ENCODE peak calls at places on chromosome 15, in six cellular contexts. T is MM.1S; F is esophagus muscularis mucosa; Q is CD8-positive, alpha-beta T cell; W is fibroblast of lung; S is A673. I is an unnamed sample. For H3K4me1 and H3K36me3, the result is how much of the 10 kb centered on the place peaks cover.

GRCh38 chr15:90101130-90101968 is 919 bp downstream of the IDH2 start:
- DNase-seq in T (peak), F (no peak), Q (peak), W (peak), S (peak), I (no peak)

GRCh38 chr15:28896944-28897343 is 11.2 kb downstream of the APBA2 start:
- DNase-seq in T (no peak), F (no peak), Q (no peak), W (peak), S (peak), I (no peak)

GRCh38 chr15:70752142-70752754 is 11.1 kb downstream of the UACA start:
- DNase-seq in T (peak), F (no peak), Q (peak), W (no peak), S (no peak), I (no peak)

GRCh38 chr15:43329222-43329959 is 982 bp downstream of the LCMT2 start:
- DNase-seq in T (no peak), F (no peak), Q (no peak), W (no peak), S (peak), I (no peak)

GRCh38 chr15:58854598-58854997 is 78.9 kb downstream of the SLTM start:
- DNase-seq in T (no peak), F (no peak), Q (no peak), W (peak), S (no peak), I (no peak)

GRCh38 chr15:71195242-71195641 is 80.0 kb downstream of the THSD4 start:
- DNase-seq in T (no peak), F (no peak), Q (no peak), W (no peak), S (peak), I (peak)

GRCh38 chr15:58267026-58267425 is 128.8 kb downstream of the AQP9 start:
- DNase-seq in T (no peak), F (no peak), Q (no peak), W (no peak), S (no peak), I (no peak)

GRCh38 chr15:50718700-50719125 is 32.1 kb upstream of the TRPM7 start:
- DNase-seq in T (no peak), F (no peak), Q (no peak), W (no peak), S (no peak), I (no peak)

GRCh38 chr15:99965376-99965775 is 232.1 kb upstream of the LYSMD4 start:
- DNase-seq in T (no peak), F (no peak), Q (no peak), W (no peak), S (no peak), I (peak)

DNA sequence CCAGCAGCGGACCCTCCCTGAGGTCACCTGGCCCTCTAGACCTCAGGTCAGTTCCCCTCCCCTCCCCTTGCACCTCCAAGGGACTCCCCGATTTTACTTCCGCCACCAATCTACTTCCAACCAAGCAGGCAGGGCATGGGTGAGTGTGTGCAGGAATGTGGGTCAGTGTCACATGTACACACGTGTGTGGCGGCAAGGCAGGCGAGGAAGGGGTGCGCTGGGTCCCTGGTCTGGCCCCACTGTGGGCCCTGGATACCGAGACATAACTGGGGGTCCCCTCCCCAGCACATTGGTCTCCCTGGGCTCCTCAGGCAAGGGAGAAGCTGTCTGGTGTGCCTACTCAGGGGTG is 14.3 kb downstream of the CSPG4 start:
- DNase-seq in T (no peak), F (no peak), Q (no peak), W (no peak), S (no peak), I (no peak)
- H3K4me1 ChIP-seq in T (under half), F (half or more), Q (under half), W (half or more), S (under half), I (half or more)

GRCh38 chr15:40995656-40996055 is 42.4 kb downstream of the CHAC1 start:
- DNase-seq in T (no peak), F (no peak), Q (no peak), W (no peak), S (no peak), I (no peak)

GRCh38 chr15:40999190-40999589 is 45.9 kb downstream of the CHAC1 start:
- DNase-seq in T (no peak), F (no peak), Q (no peak), W (peak), S (no peak), I (no peak)

GRCh38 chr15:41006479-41006878 is 53.2 kb downstream of the CHAC1 start:
- DNase-seq in T (no peak), F (no peak), Q (no peak), W (no peak), S (no peak), I (no peak)

DNA sequence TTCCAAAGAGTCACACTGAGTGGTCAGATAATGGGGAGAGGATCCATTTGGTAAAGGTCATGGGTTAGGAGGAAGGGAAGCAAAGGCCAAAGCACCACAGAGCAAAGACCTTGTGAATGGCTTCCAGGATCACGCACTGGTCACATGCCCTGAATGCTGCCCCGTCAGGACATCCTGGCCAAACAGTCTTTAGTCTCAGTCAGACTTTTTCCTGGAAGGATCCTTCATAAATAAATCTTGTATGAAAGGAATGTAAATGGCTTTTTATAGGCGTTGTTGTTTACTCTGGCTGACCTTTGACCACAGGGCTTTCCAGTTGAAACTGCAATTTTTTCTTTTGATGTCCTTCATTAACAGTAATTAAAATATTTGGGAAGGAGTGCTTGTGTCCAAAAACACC is 48.3 kb downstream of the CHAC1 start:
- DNase-seq in T (no peak), F (no peak), Q (no peak), W (no peak), S (no peak), I (no peak)
- H3K36me3 ChIP-seq in T (under half), F (under half), Q (under half), W (under half), S (under half), I (under half)

GRCh38 chr15:52682200-52682599 is 3.0 kb upstream of the ATOSA start:
- DNase-seq in T (no peak), F (no peak), Q (no peak), W (no peak), S (no peak), I (no peak)

GRCh38 chr15:52683585-52683984 is 4.4 kb upstream of the ATOSA start:
- DNase-seq in T (peak), F (no peak), Q (no peak), W (no peak), S (no peak), I (no peak)

GRCh38 chr15:52681441-52681840 is 2.3 kb upstream of the ATOSA start:
- DNase-seq in T (no peak), F (no peak), Q (no peak), W (no peak), S (no peak), I (no peak)

GRCh38 chr15:52680756-52681155 is 1.6 kb upstream of the ATOSA start:
- DNase-seq in T (peak), F (no peak), Q (no peak), W (no peak), S (no peak), I (no peak)

GRCh38 chr15:52682776-52683175 is 3.6 kb upstream of the ATOSA start:
- DNase-seq in T (peak), F (no peak), Q (no peak), W (no peak), S (no peak), I (no peak)
- H3K27ac ChIP-seq in T (peak), F (no peak), Q (no peak), W (no peak), S (no peak), I (no peak)

DNA sequence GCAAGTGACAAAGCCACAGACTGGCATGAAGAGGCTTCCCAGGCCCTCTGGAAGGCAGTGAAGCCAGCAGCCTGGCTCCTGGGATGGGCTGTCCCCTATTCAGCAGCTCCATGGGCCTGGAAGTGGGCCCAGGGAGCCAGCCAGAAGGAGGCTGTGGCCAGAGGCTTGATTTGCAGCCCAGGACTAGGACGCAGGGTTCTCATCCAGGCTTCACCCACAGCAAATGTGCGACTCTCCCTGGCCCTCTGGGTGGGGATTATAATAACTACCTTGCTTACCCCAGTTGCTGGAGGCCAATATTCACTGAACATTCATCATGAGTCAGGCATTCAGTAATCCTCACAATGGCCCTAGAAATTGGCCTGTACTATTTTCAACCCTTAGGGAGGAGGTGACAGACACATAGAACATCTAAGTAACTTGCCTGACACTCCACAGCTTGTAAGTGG is 24.6 kb upstream of the SRP14 start:
- DNase-seq in T (no peak), F (no peak), Q (no peak), W (peak), S (no peak), I (no peak)
- H3K4me1 ChIP-seq in T (under half), F (under half), Q (under half), W (under half), S (under half), I (under half)

DNA sequence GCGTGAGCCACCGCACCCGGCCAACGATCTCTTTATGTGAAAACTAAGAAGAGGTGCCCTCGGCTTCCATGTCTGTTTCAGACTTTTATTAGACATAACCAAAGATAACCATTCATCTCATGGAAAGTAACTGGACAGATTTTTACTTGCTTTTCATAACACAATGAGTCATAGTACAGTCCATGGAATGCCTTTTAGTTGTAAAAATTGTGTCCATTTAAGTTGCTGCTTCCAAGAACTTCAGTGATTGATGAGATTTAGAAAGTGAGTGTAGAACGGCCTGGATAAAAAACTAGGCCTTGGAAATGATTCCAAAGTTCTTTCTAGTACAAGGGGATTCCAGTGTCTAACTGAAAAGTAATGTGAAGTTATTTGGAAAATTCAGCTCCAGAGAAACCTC is 10.8 kb downstream of the EIF2AK4 start:
- DNase-seq in T (no peak), F (no peak), Q (no peak), W (peak), S (no peak), I (no peak)
- H3K36me3 ChIP-seq in T (under half), F (half or more), Q (under half), W (under half), S (half or more), I (under half)

DNA sequence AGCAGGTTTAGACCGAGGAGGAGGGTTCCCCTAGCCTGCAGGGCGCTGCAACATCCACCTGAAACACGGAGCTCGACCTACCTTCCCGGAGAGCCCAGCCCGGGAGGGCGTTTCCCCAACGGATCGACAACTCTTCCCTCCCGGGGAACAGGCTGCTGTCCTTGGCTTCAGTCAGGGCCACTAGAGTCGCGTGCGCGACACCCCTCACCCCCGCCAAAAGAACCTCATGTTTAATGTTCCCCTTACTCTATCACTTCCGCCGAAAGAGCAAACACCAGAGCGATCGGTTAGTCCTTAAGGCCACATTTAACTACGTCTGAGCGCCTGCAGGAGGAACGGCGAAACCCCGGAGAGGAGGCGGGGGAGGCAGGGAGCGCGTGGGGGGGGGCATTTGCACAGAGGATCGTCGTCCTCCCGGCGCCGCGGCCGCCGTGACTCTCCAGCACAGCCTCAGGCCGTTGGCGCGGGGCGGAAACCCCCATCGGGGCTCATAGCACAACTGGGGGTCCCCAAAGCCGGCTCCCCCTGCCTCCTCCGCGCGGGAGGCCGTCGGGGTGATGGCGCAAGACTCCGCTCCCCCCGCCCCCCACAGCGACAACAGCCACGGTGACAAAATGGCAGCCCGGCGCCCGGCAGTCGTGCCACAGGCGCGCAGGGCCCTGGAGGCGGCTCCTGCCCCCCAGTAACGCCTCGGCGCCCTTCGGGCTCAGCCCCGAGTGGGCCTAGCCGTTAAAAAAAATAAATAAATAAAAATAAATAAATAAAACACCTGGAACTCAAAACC is 3.2 kb downstream of the ANP32A start:
- DNase-seq in T (peak), F (no peak), Q (peak), W (peak), S (peak), I (peak)
- H3K27ac ChIP-seq in T (peak), F (peak), Q (peak), W (peak), S (peak), I (peak)

DNA sequence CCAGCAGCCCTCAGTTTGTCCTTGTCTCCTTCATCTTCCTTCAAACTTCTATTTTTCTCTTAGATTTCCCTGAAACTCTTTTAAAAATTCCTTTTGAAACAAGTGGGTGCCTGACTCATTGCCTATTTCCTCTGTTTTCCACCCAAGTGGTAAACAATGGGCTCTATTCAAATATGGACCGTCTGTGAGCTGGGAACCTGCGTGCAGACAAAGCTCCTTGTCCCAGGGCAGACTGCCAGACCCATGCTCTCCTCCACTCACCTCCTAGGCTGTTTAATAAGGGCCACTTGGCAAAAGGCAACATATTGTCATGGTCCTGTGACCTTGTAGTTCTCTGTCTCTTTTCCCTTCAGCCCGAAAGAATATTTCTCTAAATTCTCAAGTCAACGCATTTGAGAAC is 332.7 kb upstream of the THBS1 start:
- DNase-seq in T (no peak), F (no peak), Q (no peak), W (peak), S (no peak), I (no peak)
- H3K4me1 ChIP-seq in T (under half), F (under half), Q (under half), W (under half), S (under half), I (under half)

GRCh38 chr15:39966521-39966920 is 32.6 kb downstream of the EIF2AK4 start:
- DNase-seq in T (peak), F (no peak), Q (no peak), W (no peak), S (no peak), I (no peak)
- H3K36me3 ChIP-seq in T (under half), F (under half), Q (under half), W (under half), S (under half), I (under half)